ENCODE peak calls at places on chromosomes 4 and X, in seven cellular contexts. L, H, Q, M, W, J and Y are unnamed samples.

GRCh38 chr4:77600521-77601451 is 4.8 kb upstream of the CXCL13 start:
- DNase-seq in L (peak), H (peak), Q (peak), M (no peak), W (peak), J (no peak), Y (peak)

GRCh38 chrX:38985375-38985774 is 184.1 kb downstream of the MID1IP1 start:
- DNase-seq in L (no peak), H (no peak), Q (no peak), M (no peak), W (peak), J (no peak), Y (peak)

GRCh38 chrX:143853488-143853887 is 30.4 kb upstream of the UBE2NL start:
- DNase-seq in L (no peak), H (no peak), Q (no peak), M (no peak), W (no peak), J (no peak), Y (no peak)

GRCh38 chrX:73758253-73758652 is 195.3 kb downstream of the CHIC1 start:
- DNase-seq in L (no peak), H (no peak), Q (no peak), M (peak), W (no peak), J (no peak), Y (no peak)

GRCh38 chr4:186501554-186501953 is 53.8 kb downstream of the MTNR1A start:
- DNase-seq in L (no peak), H (no peak), Q (no peak), M (no peak), W (no peak), J (no peak), Y (no peak)

GRCh38 chrX:150680974-150681373 is 12.2 kb upstream of the MTMR1 start:
- DNase-seq in L (peak), H (no peak), Q (peak), M (no peak), W (peak), J (no peak), Y (peak)

GRCh38 chr4:75018811-75019210 is 85.9 kb downstream of the PARM1 start:
- DNase-seq in L (no peak), H (no peak), Q (no peak), M (no peak), W (no peak), J (no peak), Y (no peak)

GRCh38 chr4:32560306-32560705 is 1840.1 kb downstream of the PCDH7 start:
- DNase-seq in L (no peak), H (no peak), Q (no peak), M (no peak), W (no peak), J (no peak), Y (no peak)

GRCh38 chr4:110041742-110042141 is 129.1 kb downstream of the EGF start:
- DNase-seq in L (peak), H (no peak), Q (no peak), M (no peak), W (no peak), J (no peak), Y (no peak)
- TF ChIP-seq JUND in L (no peak), H (no peak), Q (no peak), M (no peak), W (no peak), J (no peak), Y (no peak)

DNA sequence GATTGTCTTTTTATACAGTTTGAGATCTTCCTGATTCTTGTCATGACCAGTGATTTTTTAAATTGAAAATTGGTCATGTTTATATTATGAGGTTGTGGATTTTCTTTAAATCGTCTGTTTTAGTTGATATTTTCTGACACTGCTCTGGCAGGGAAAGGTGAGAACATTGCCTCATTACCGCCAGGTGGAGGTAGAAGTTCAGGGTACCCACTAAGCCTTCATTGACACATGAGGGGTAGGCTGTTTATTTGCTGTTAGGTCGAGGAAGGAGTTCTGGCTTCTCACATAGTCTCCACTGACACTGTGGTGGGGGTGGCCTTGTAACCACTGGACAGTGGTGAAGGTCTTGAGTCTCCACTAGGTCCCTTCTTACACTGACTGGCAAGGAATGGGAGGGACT is 117.6 kb upstream of the GPR101 start:
- DNase-seq in L (no peak), H (no peak), Q (no peak), M (no peak), W (no peak), J (no peak), Y (no peak)
- TF ChIP-seq JUND in L (no peak), H (no peak), Q (no peak), M (no peak), W (no peak), J (no peak), Y (no peak)

GRCh38 chr4:31236635-31237173 is 516.5 kb downstream of the PCDH7 start:
- DNase-seq in L (no peak), H (no peak), Q (peak), M (no peak), W (no peak), J (no peak), Y (no peak)

GRCh38 chr4:31234494-31234893 is 514.3 kb downstream of the PCDH7 start:
- DNase-seq in L (no peak), H (no peak), Q (peak), M (peak), W (no peak), J (peak), Y (no peak)

GRCh38 chr4:31237242-31237641 is 517.1 kb downstream of the PCDH7 start:
- DNase-seq in L (no peak), H (no peak), Q (peak), M (no peak), W (no peak), J (no peak), Y (no peak)

GRCh38 chr4:31239886-31240285 is 519.7 kb downstream of the PCDH7 start:
- DNase-seq in L (no peak), H (no peak), Q (no peak), M (no peak), W (no peak), J (no peak), Y (no peak)

DNA sequence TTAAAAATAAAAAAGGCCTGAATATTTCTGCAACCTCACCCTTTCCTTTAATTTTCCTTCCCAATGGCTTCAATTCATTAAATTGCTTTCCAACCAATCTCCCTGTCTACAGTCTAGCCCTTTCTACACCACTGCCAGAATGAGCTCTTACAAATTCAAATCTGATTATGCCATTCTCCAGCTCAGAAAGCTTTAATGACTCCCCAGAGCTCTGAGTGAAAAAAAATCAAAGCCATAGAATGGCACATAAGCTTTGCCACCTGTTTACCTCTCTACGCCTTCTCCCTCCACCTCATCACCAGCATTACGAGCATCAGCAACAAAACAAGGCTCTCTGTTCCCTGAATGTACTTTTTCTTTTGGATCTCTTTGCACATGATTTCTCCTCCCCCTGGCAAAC is 515.8 kb downstream of the PCDH7 start:
- DNase-seq in L (no peak), H (no peak), Q (no peak), M (no peak), W (no peak), J (no peak), Y (no peak)
- TF ChIP-seq JUND in L (no peak), H (no peak), Q (no peak), M (no peak), W (no peak), J (no peak), Y (no peak)

GRCh38 chr4:134546279-134546678 is 344.7 kb upstream of the PABPC4L start:
- DNase-seq in L (no peak), H (no peak), Q (no peak), M (no peak), W (no peak), J (no peak), Y (no peak)

GRCh38 chr4:134540588-134540987 is 339.0 kb upstream of the PABPC4L start:
- DNase-seq in L (no peak), H (no peak), Q (no peak), M (no peak), W (no peak), J (no peak), Y (no peak)

GRCh38 chr4:134548052-134548628 is 346.6 kb upstream of the PABPC4L start:
- DNase-seq in L (no peak), H (no peak), Q (no peak), M (no peak), W (no peak), J (no peak), Y (no peak)

GRCh38 chr4:134539729-134540231 is 338.2 kb upstream of the PABPC4L start:
- DNase-seq in L (no peak), H (no peak), Q (no peak), M (no peak), W (no peak), J (no peak), Y (no peak)

GRCh38 chr4:134544303-134544761 is 342.7 kb upstream of the PABPC4L start:
- DNase-seq in L (no peak), H (no peak), Q (peak), M (no peak), W (no peak), J (no peak), Y (no peak)
- TF ChIP-seq JUND in L (no peak), H (no peak), Q (no peak), M (no peak), W (peak), J (no peak), Y (no peak)

DNA sequence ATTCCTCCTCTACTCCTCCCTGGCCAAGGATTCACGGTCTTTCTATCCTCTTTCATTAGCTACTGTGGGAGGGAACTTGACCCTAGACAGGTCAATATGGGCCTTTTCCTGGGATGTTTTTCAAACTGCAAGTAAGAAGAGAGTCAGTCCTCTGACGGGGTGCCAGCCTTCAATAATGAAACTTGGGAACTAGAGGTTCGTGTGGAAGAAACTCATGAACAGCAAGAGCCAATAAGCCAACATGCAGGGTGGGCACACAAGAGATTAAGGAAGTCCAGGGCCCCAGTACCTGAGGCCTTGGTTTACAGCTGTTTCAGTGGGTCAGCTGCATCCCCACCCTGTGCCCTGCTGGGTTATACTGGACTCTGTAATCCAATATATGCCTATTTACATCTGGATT is 49.3 kb downstream of the LIMCH1 start:
- DNase-seq in L (no peak), H (no peak), Q (no peak), M (no peak), W (no peak), J (no peak), Y (no peak)
- TF ChIP-seq JUND in L (no peak), H (no peak), Q (no peak), M (no peak), W (no peak), J (no peak), Y (no peak)

GRCh38 chrX:110316351-110317078 is 1.4 kb downstream of the AMMECR1 start:
- DNase-seq in L (no peak), H (no peak), Q (no peak), M (no peak), W (peak), J (no peak), Y (no peak)

GRCh38 chrX:110315541-110315940 is 2.3 kb downstream of the AMMECR1 start:
- DNase-seq in L (no peak), H (no peak), Q (no peak), M (peak), W (no peak), J (no peak), Y (no peak)

GRCh38 chrX:110317820-110318663 is at the start of gene AMMECR1:
- DNase-seq in L (peak), H (peak), Q (peak), M (no peak), W (peak), J (no peak), Y (peak)

GRCh38 chrX:110318664-110318968 is 731 bp upstream of the AMMECR1 start:
- DNase-seq in L (no peak), H (peak), Q (no peak), M (no peak), W (no peak), J (no peak), Y (no peak)

DNA sequence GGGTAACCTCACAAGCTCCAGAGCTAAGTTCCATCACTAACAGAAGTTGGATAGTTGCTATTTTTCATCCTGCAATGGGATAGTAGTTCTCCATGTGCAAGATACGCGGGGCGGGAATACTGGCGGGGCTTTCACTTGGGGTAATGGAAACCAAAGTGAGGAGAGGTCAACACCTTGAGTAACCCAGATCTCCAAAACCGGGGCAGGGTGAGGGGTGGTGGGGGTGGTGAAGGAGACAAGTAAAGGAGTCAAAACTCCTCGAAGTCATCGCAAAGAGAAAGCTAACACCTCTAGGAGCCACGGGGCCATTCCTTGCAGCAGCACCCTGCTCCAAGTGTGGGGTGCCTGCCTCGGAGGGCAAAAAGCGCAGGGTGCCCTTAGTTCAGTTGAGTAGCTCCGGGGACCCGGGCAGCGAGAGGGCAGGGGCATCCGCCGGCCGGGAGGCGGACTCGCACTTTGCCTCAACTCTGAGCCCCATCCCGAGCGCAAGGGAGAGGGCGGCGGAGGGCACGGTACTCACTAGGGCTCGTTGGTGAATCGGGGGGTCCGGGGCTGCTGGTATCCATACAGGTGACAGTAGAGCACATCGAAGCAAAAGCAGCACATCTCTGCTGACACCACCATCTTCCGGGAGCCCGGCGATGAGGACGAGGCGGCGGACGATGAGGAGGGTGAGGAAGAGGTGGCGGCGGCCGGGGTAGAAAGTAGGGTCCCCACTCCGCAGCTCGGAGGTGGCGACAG is 636 bp downstream of the AMMECR1 start:
- DNase-seq in L (no peak), H (peak), Q (no peak), M (no peak), W (peak), J (no peak), Y (peak)
- TF ChIP-seq JUND in L (no peak), H (no peak), Q (no peak), M (no peak), W (no peak), J (no peak), Y (no peak)

DNA sequence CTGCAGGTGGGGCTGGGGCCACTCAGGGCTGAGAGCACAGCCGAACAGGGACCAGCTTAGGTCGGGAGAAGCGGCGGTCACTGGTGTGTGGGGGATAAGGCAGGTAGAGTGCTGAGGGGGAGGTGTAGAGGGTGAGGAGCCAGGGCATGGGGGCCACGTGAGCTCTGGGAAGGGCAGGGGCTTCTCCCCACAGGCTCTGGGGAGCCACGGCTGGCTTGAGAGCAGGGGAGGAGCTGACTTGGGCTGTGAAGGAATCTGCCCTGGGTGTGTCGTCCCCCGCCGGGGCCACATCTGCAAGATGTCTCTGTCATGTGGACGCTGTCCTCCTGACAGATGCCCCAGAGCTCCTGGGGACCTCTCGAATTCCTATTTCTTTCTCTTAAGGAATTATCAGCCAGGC is 15.0 kb downstream of the SH3TC1 start:
- DNase-seq in L (no peak), H (no peak), Q (no peak), M (no peak), W (no peak), J (no peak), Y (no peak)
- TF ChIP-seq JUND in L (no peak), H (no peak), Q (no peak), M (no peak), W (no peak), J (no peak), Y (no peak)

GRCh38 chrX:13747836-13748235 is 13.3 kb downstream of the OFD1 start:
- DNase-seq in L (peak), H (no peak), Q (peak), M (no peak), W (peak), J (no peak), Y (peak)

GRCh38 chrX:13741695-13742094 is 7.1 kb downstream of the OFD1 start:
- DNase-seq in L (no peak), H (no peak), Q (no peak), M (no peak), W (no peak), J (no peak), Y (no peak)

GRCh38 chrX:13748486-13748885 is 13.9 kb downstream of the OFD1 start:
- DNase-seq in L (no peak), H (no peak), Q (no peak), M (no peak), W (no peak), J (no peak), Y (no peak)

GRCh38 chrX:13742397-13743176 is 8.0 kb downstream of the OFD1 start:
- DNase-seq in L (peak), H (no peak), Q (no peak), M (peak), W (no peak), J (no peak), Y (no peak)
- TF ChIP-seq JUND in L (no peak), H (no peak), Q (no peak), M (no peak), W (no peak), J (no peak), Y (no peak)

GRCh38 chr4:152310223-152310622 is 225.7 kb downstream of the FBXW7 start:
- DNase-seq in L (no peak), H (no peak), Q (no peak), M (no peak), W (no peak), J (no peak), Y (no peak)
- TF ChIP-seq JUND in L (no peak), H (no peak), Q (no peak), M (no peak), W (no peak), J (no peak), Y (no peak)